ENCODE peak calls at places on chromosome 15, in four cellular contexts. Y is Peyer's patch, E is AG08396, G is GM03348. F is an unnamed sample.

GRCh38 chr15:66110788-66111187 is 142.8 kb downstream of the MEGF11 start:
- DNase-seq in Y (no peak), E (no peak), G (no peak), F (no peak)

GRCh38 chr15:38354321-38354929 is 99.5 kb upstream of the FAM98B start:
- DNase-seq in Y (no peak), E (peak; percentile 36), G (peak; percentile 53), F (peak; percentile 34)

GRCh38 chr15:70289191-70289955 is 191.7 kb upstream of the TLE3 start:
- DNase-seq in Y (peak; percentile 39), E (no peak), G (peak; percentile 77), F (no peak)

GRCh38 chr15:58705105-58705504 is 44.4 kb downstream of the ADAM10 start:
- DNase-seq in Y (no peak), E (no peak), G (no peak), F (no peak)

GRCh38 chr15:101194246-101195138 is 57.4 kb downstream of the CHSY1 start:
- DNase-seq in Y (no peak), E (no peak), G (no peak), F (no peak)

GRCh38 chr15:90994059-90994416 is 297 bp downstream of the PRC1 start:
- DNase-seq in Y (no peak), E (peak; percentile 44), G (peak; percentile 44), F (no peak)

GRCh38 chr15:35115155-35115725 is 30.1 kb upstream of the NANOGP8 start:
- DNase-seq in Y (no peak), E (no peak), G (no peak), F (no peak)

GRCh38 chr15:55774113-55774970 is 31.4 kb upstream of the PRTG start:
- DNase-seq in Y (peak; percentile 49), E (peak; percentile 40), G (peak; percentile 56), F (peak; percentile 33)

GRCh38 chr15:81473946-81474345 is 99.9 kb upstream of the TMC3 start:
- DNase-seq in Y (no peak), E (no peak), G (no peak), F (no peak)

GRCh38 chr15:78540955-78541743 is 905 bp downstream of the PSMA4 start:
- DNase-seq in Y (no peak), E (peak; percentile 29), G (peak; percentile 21), F (peak; percentile 9)

GRCh38 chr15:74869726-74870407 is 3.3 kb downstream of the SCAMP2 start:
- DNase-seq in Y (peak; percentile 70), E (peak; percentile 41), G (peak; percentile 57), F (peak; percentile 20)

GRCh38 chr15:58228708-58229107 is 90.5 kb downstream of the AQP9 start:
- DNase-seq in Y (no peak), E (peak; percentile 56), G (peak; percentile 70), F (peak; percentile 66)

GRCh38 chr15:96345560-96346389 is 15.3 kb downstream of the NR2F2 start:
- DNase-seq in Y (peak; percentile 63), E (peak; percentile 88), G (peak; percentile 79), F (peak; percentile 76)

GRCh38 chr15:89184367-89184766 is 37.0 kb downstream of the RLBP1 start:
- DNase-seq in Y (no peak), E (no peak), G (no peak), F (no peak)

GRCh38 chr15:34039506-34040123 is 611 bp upstream of the AVEN start:
- DNase-seq in Y (no peak), E (no peak), G (no peak), F (no peak)

GRCh38 chr15:93063292-93063671 is 25.7 kb downstream of the RGMA start:
- DNase-seq in Y (no peak), E (no peak), G (no peak), F (no peak)

GRCh38 chr15:64969401-64969800 is 20.3 kb downstream of the SPG21 start:
- DNase-seq in Y (no peak), E (no peak), G (no peak), F (no peak)

GRCh38 chr15:62027916-62028315 is 32.3 kb downstream of the VPS13C start:
- DNase-seq in Y (no peak), E (no peak), G (no peak), F (no peak)

GRCh38 chr15:72174551-72175165 is 22.9 kb downstream of the GRAMD2A start:
- DNase-seq in Y (no peak), E (no peak), G (no peak), F (no peak)

GRCh38 chr15:100651253-100651652 is 48.9 kb downstream of the ASB7 start:
- DNase-seq in Y (no peak), E (peak; percentile 33), G (peak; percentile 64), F (no peak)

GRCh38 chr15:40100133-40100946 is 8.3 kb downstream of the BMF start:
- DNase-seq in Y (no peak), E (no peak), G (no peak), F (no peak)

GRCh38 chr15:74306801-74307217 is 60.6 kb downstream of the CYP11A1 start:
- DNase-seq in Y (no peak), E (no peak), G (no peak), F (no peak)

GRCh38 chr15:60155661-60156060 is 151.6 kb downstream of the FOXB1 start:
- DNase-seq in Y (no peak), E (peak; percentile 12), G (peak; percentile 63), F (no peak)

GRCh38 chr15:99427210-99427609 is 138.6 kb upstream of the MEF2A start:
- DNase-seq in Y (peak; percentile 21), E (no peak), G (no peak), F (no peak)

GRCh38 chr15:65062726-65063125 is 5.1 kb downstream of the RASL12 start:
- DNase-seq in Y (no peak), E (no peak), G (no peak), F (no peak)

GRCh38 chr15:90607361-90607760 is 77.6 kb downstream of the CRTC3 start:
- DNase-seq in Y (no peak), E (no peak), G (no peak), F (no peak)

GRCh38 chr15:40776537-40777141 is 6.9 kb downstream of the C15orf62 start:
- DNase-seq in Y (no peak), E (peak; percentile 76), G (peak; percentile 86), F (no peak)

GRCh38 chr15:95872366-95872771 is 458.1 kb upstream of the NR2F2 start:
- DNase-seq in Y (no peak), E (peak; percentile 40), G (peak; percentile 65), F (peak; percentile 38)

GRCh38 chr15:43792761-43793493 is 807 bp downstream of the SERF2 start:
- DNase-seq in Y (peak; percentile 59), E (peak; percentile 44), G (peak; percentile 67), F (peak; percentile 70)

GRCh38 chr15:62559049-62559733 is 394.1 kb upstream of the C2CD4B start:
- DNase-seq in Y (no peak), E (peak; percentile 64), G (peak; percentile 81), F (peak; percentile 63)

GRCh38 chr15:26222781-26223180 is 359.7 kb upstream of the ATP10A start:
- DNase-seq in Y (no peak), E (no peak), G (no peak), F (no peak)

GRCh38 chr15:29126208-29126536 is 143.4 kb downstream of the NSMCE3 start:
- DNase-seq in Y (no peak), E (no peak), G (no peak), F (no peak)

GRCh38 chr15:68595260-68595564 is 16.4 kb downstream of the CORO2B start:
- DNase-seq in Y (peak; percentile 6), E (no peak), G (no peak), F (no peak)

GRCh38 chr15:69946870-69947269 is 150.8 kb downstream of the TLE3 start:
- DNase-seq in Y (no peak), E (no peak), G (no peak), F (no peak)

GRCh38 chr15:64232400-64232799 is 69.6 kb upstream of the PPIB start:
- DNase-seq in Y (no peak), E (no peak), G (peak; percentile 51), F (peak; percentile 26)

GRCh38 chr15:25711164-25711563 is 152.0 kb downstream of the ATP10A start:
- DNase-seq in Y (peak; percentile 8), E (no peak), G (no peak), F (no peak)

F was measured in hepatic stellate cell.